ENCODE peak calls at places on chromosomes 2 and 18, in nine cellular contexts. Q is A673, F is GM23248, U is astrocyte, R is K562, O is fibroblast of lung, Z is PC-3, K is neural progenitor cell, P is HCT116. G is an unnamed sample.

GRCh38 chr2:9699139-9699823 is 68.5 kb upstream of the YWHAQ start:
- DNase-seq in Q (no peak), F (peak; percentile 94), U (peak; percentile 83), R (peak; percentile 64), O (peak; percentile 73), Z (peak; percentile 57), K (no peak), P (no peak), G (no peak)

GRCh38 chr2:164757934-164758695 is 83.5 kb downstream of the COBLL1 start:
- DNase-seq in Q (no peak), F (peak; percentile 65), U (peak; percentile 48), R (no peak), O (peak; percentile 83), Z (peak; percentile 81), K (no peak), P (no peak), G (no peak)

GRCh38 chr18:61336766-61337165 is 3.5 kb downstream of the CDH20 start:
- DNase-seq in Q (no peak), F (no peak), U (no peak), R (no peak), O (no peak), Z (no peak), K (no peak), P (no peak), G (no peak)

GRCh38 chr18:48167901-48168300 is 237.4 kb upstream of the SMAD2 start:
- DNase-seq in Q (no peak), F (no peak), U (no peak), R (no peak), O (no peak), Z (no peak), K (peak; percentile 21), P (no peak), G (no peak)

GRCh38 chr2:217837001-217837491 is 165.7 kb downstream of the TNS1 start:
- DNase-seq in Q (peak; percentile 35), F (peak; percentile 90), U (peak; percentile 41), R (no peak), O (peak; percentile 62), Z (peak; percentile 10), K (peak; percentile 61), P (peak; percentile 42), G (no peak)

GRCh38 chr18:37483984-37484892 is 81.4 kb downstream of the CELF4 start:
- DNase-seq in Q (no peak), F (no peak), U (no peak), R (no peak), O (no peak), Z (no peak), K (no peak), P (no peak), G (no peak)

GRCh38 chr18:45004531-45004930 is 323.8 kb downstream of the SETBP1 start:
- DNase-seq in Q (no peak), F (peak; percentile 7), U (peak; percentile 33), R (no peak), O (no peak), Z (no peak), K (no peak), P (no peak), G (no peak)

GRCh38 chr2:54535599-54536195 is 79.6 kb downstream of the SPTBN1 start:
- DNase-seq in Q (no peak), F (no peak), U (no peak), R (no peak), O (no peak), Z (no peak), K (no peak), P (no peak), G (no peak)

GRCh38 chr2:155250800-155251199 is 552.3 kb downstream of the KCNJ3 start:
- DNase-seq in Q (peak; percentile 25), F (peak; percentile 1), U (no peak), R (no peak), O (no peak), Z (peak; percentile 32), K (peak; percentile 44), P (peak; percentile 44), G (no peak)

GRCh38 chr2:240817496-240818292 is 2.3 kb downstream of the KIF1A start:
- DNase-seq in Q (no peak), F (no peak), U (no peak), R (no peak), O (no peak), Z (no peak), K (no peak), P (no peak), G (no peak)

GRCh38 chr2:42197792-42198191 is 28.6 kb downstream of the EML4 start:
- DNase-seq in Q (no peak), F (no peak), U (no peak), R (no peak), O (no peak), Z (no peak), K (no peak), P (no peak), G (no peak)

GRCh38 chr2:26017464-26018183 is 16.3 kb upstream of the RAB10 start:
- DNase-seq in Q (no peak), F (peak; percentile 26), U (no peak), R (no peak), O (no peak), Z (no peak), K (no peak), P (no peak), G (no peak)
- H3K27ac ChIP-seq in Q (no peak overlapping the region), F (peak overlapping the region; percentile 84), U (peak overlapping the region; percentile 37), R (peak overlapping the region; percentile 25), O (peak overlapping the region; percentile 57), Z (peak overlapping the region; percentile 77), K (no peak overlapping the region), P (no peak overlapping the region), G (no peak overlapping the region)

GRCh38 chr18:49562481-49563129 is 748 bp downstream of the LIPG start:
- DNase-seq in Q (no peak), F (peak; percentile 9), U (no peak), R (no peak), O (no peak), Z (no peak), K (peak; percentile 64), P (no peak), G (no peak)

GRCh38 chr18:49561377-49562193 is at the start of gene LIPG:
- DNase-seq in Q (peak; percentile 83), F (peak; percentile 74), U (peak; percentile 83), R (peak; percentile 79), O (peak; percentile 77), Z (peak; percentile 76), K (peak; percentile 93), P (peak; percentile 57), G (no peak)

GRCh38 chr18:49561127-49561376 is 805 bp upstream of the LIPG start:
- DNase-seq in Q (peak; percentile 31), F (peak; percentile 40), U (no peak), R (no peak), O (no peak), Z (no peak), K (no peak), P (no peak), G (no peak)

GRCh38 chr18:49558356-49558755 is 3.5 kb upstream of the LIPG start:
- DNase-seq in Q (no peak), F (no peak), U (no peak), R (no peak), O (no peak), Z (no peak), K (no peak), P (no peak), G (no peak)

DNA sequence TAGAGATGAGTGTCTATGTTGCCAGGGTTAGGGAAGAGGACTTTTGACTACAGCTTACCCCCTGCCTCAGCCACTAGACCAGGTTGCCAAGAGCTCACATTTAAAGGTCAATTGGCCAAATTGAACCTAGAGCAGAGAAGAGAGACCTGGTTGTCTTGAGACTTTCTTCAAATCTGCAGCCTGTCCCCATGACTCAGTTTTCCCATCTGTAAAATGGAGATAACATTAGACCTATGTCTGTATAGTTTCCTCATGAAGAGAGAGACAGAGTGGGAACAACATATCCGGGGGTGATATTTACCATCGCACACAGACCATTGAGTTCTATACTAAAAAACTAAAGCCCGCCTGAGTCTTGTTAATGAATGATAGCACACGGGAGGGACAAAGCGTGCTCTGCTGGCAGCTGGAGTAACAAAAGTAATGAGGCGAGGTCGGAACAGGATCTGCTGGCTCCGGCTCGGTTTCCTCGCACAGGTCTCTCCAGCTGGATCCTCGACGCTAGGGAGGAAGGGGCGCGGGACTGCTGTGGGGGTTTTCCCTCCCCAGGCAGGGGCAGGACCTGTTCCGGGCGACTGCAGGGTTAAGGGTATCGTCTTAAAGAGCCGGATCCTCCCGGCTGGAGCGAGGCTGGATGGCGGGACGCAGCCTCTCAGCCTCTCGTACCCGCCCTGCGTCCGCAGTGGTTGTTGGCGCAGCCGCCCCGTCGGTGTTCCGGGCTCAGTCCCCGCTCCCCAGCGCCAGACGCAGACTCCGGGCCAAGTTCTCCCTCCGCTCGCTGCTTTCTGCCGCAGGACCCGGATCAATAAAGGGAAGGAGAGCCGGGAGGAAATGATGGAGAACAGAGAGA is 1.4 kb upstream of the LIPG start:
- DNase-seq in Q (peak; percentile 26), F (peak; percentile 34), U (no peak), R (no peak), O (no peak), Z (no peak), K (peak; percentile 56), P (no peak), G (no peak)
- TF ChIP-seq EZH2 in Q (no peak), F (no peak), U (peak; percentile 69), R (no peak), O (no peak), Z (no peak), K (peak; percentile 78), P (no peak), G (no peak)

DNA sequence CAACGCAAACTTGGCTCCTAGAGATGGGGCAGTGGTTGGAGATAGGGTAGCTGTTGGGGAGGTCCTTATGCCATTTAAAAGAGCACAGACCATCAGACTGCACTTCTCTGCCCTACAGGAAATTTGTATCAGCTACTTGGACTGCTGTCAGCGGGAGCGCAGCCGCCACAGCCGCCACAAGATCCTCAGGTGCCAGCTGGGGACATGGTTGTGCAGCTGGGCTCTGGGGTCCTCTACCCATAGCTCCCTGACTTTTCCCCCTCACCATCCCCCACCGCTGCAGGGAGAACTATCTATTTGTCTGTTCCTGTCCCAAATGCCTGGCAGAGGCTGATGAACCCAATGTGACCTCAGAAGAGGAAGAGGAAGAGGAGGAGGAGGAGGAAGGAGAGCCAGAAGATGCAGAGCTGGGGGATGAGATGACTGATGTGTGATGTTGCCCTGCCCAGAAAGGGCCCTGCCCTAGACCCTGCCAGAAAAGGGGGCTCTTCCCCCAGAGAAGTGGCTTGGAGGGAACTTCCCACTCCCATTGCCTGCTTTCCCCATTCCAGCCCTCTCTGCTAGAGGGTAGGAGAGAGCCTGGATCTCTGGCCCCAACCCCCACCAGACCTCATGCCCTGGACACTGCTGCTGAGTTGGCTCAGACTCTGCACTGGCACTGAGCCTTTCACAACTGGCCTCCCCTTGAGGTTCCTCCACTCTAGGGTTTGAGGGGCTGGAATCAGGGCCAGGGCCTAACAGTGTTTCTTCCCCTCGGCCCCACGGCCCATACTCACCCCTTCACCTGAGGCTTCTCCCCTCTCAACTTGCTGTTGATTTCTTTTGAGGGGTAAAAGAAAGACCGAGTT is 7.3 kb downstream of the PRADC1 start:
- DNase-seq in Q (no peak), F (no peak), U (no peak), R (no peak), O (no peak), Z (no peak), K (no peak), P (no peak), G (no peak)
- H3K36me3 ChIP-seq in Q (peaks cover 26% of the 10 kb centered on the region), F (no peaks in the 10 kb centered on the region), U (peaks cover 14% of the 10 kb centered on the region), R (peaks cover 89% of the 10 kb centered on the region), O (peaks cover 12% of the 10 kb centered on the region), Z (peaks cover 17% of the 10 kb centered on the region), K (no peaks in the 10 kb centered on the region), P (peaks cover 10% of the 10 kb centered on the region), G (peaks cover 88% of the 10 kb centered on the region)

DNA sequence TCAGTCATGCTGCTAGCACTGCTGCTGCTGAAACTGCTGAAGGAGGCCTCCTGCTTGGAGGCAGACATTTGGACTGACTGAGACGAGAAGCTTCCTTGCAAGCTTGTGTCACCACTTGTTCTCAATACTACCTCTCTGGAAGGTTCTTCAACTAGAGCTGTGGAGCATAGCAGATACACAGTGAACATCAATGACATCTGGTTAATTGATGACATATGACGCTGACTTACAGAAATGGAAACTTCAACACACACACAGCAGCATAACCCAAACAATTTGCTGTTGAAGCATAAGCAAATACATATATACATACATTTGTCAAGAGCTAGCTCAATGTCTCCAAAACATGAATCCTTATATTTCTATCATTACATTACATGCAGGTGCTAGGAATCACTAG is 47.3 kb downstream of the PLEKHA3 start:
- DNase-seq in Q (no peak), F (no peak), U (no peak), R (no peak), O (no peak), Z (no peak), K (no peak), P (no peak), G (no peak)
- H3K27ac ChIP-seq in Q (no peak overlapping the region), F (no peak overlapping the region), U (no peak overlapping the region), R (no peak overlapping the region), O (no peak overlapping the region), Z (no peak overlapping the region), K (no peak overlapping the region), P (no peak overlapping the region), G (no peak overlapping the region)